ENCODE peak calls at places on chromosomes 2 and 18, in four cellular contexts. One of them, this sample, is unnamed.

GRCh38 chr2:37020887-37021796 is 54.8 kb upstream of the STRN start:
- DNase-seq in GOT3: no peak
- DNase-seq in endodermal cell: no peak
- DNase-seq in NCI-H1105 treated with DMSO at 0.1 percent for 48 hours: no peak
- DNase-seq in this sample: no peak

GRCh38 chr2:111985514-111985913 is 69.6 kb upstream of the TMEM87B start:
- DNase-seq in GOT3: no peak
- DNase-seq in endodermal cell: peak; percentile 38
- DNase-seq in NCI-H1105 treated with DMSO at 0.1 percent for 48 hours: no peak
- DNase-seq in this sample: no peak

GRCh38 chr2:88181511-88181910 is 11.4 kb downstream of the THNSL2 start:
- DNase-seq in GOT3: no peak
- DNase-seq in endodermal cell: no peak
- DNase-seq in NCI-H1105 treated with DMSO at 0.1 percent for 48 hours: no peak
- DNase-seq in this sample: no peak

GRCh38 chr18:32929213-32929612 is 156.4 kb upstream of the KLHL14 start:
- DNase-seq in GOT3: no peak
- DNase-seq in endodermal cell: no peak
- DNase-seq in NCI-H1105 treated with DMSO at 0.1 percent for 48 hours: no peak
- DNase-seq in this sample: no peak

GRCh38 chr2:200007291-200007690 is 51.9 kb downstream of the MAIP1 start:
- DNase-seq in GOT3: no peak
- DNase-seq in endodermal cell: no peak
- DNase-seq in NCI-H1105 treated with DMSO at 0.1 percent for 48 hours: no peak
- DNase-seq in this sample: no peak

GRCh38 chr2:66595556-66595955 is 160.6 kb downstream of the MEIS1 start:
- DNase-seq in GOT3: no peak
- DNase-seq in endodermal cell: no peak
- DNase-seq in NCI-H1105 treated with DMSO at 0.1 percent for 48 hours: no peak
- DNase-seq in this sample: no peak

GRCh38 chr2:110904410-110905148 is 172.2 kb downstream of the ACOXL start:
- DNase-seq in GOT3: no peak
- DNase-seq in endodermal cell: no peak
- DNase-seq in NCI-H1105 treated with DMSO at 0.1 percent for 48 hours: no peak
- DNase-seq in this sample: no peak

GRCh38 chr2:98036349-98037000 is 40.7 kb upstream of the TMEM131 start:
- DNase-seq in GOT3: no peak
- DNase-seq in endodermal cell: peak; percentile 49
- DNase-seq in NCI-H1105 treated with DMSO at 0.1 percent for 48 hours: no peak
- DNase-seq in this sample: no peak

GRCh38 chr2:215218587-215219577 is 80.5 kb upstream of the ABCA12 start:
- DNase-seq in GOT3: no peak
- DNase-seq in endodermal cell: no peak
- DNase-seq in NCI-H1105 treated with DMSO at 0.1 percent for 48 hours: peak; percentile 75
- DNase-seq in this sample: no peak

GRCh38 chr2:189104926-189105325 is 74.6 kb downstream of the COL5A2 start:
- DNase-seq in GOT3: no peak
- DNase-seq in endodermal cell: no peak
- DNase-seq in NCI-H1105 treated with DMSO at 0.1 percent for 48 hours: no peak
- DNase-seq in this sample: no peak

GRCh38 chr2:199458017-199458805 is 472 bp upstream of the SATB2 start:
- DNase-seq in GOT3: peak; percentile 48
- DNase-seq in endodermal cell: peak; percentile 83
- DNase-seq in NCI-H1105 treated with DMSO at 0.1 percent for 48 hours: peak; percentile 37
- DNase-seq in this sample: peak; percentile 48

GRCh38 chr2:174449033-174449432 is 37.8 kb downstream of the GPR155 start:
- DNase-seq in GOT3: no peak
- DNase-seq in endodermal cell: no peak
- DNase-seq in NCI-H1105 treated with DMSO at 0.1 percent for 48 hours: no peak
- DNase-seq in this sample: no peak

GRCh38 chr18:13137939-13138821 is 80.4 kb upstream of the LDLRAD4 start:
- DNase-seq in GOT3: peak; percentile 13
- DNase-seq in endodermal cell: no peak
- DNase-seq in NCI-H1105 treated with DMSO at 0.1 percent for 48 hours: no peak
- DNase-seq in this sample: peak; percentile 47

GRCh38 chr2:56239437-56239836 is 55.6 kb downstream of the CCDC85A start:
- DNase-seq in GOT3: no peak
- DNase-seq in endodermal cell: no peak
- DNase-seq in NCI-H1105 treated with DMSO at 0.1 percent for 48 hours: no peak
- DNase-seq in this sample: peak; percentile 28

This sample was measured in T1000.